ENCODE peak calls at places on chromosomes 6 and 20, in seven cellular contexts. V is pancreas, S is H54, I is T-helper 17 cell, K is memory B cell, P is upper lobe of right lung, F is activated T-cell treated with anti-CD3 and anti-CD28 coated beads for 1 hour. B is an unnamed sample.

GRCh38 chr6:26071135-26071534 is 16.1 kb upstream of the HFE start:
- DNase-seq in F (no peak), I (no peak), S (no peak), P (no peak), V (peak; percentile 63), K (no peak), B (no peak)

GRCh38 chr6:169640347-169640972 is 61.4 kb downstream of the WDR27 start:
- DNase-seq in P (no peak), K (no peak), V (no peak), I (no peak), F (no peak), S (no peak), B (no peak)

GRCh38 chr6:12014027-12014872 is 2.1 kb downstream of the HIVEP1 start:
- DNase-seq in P (no peak), V (no peak), F (no peak), I (no peak), S (peak; percentile 50), K (no peak), B (no peak)

GRCh38 chr20:25196701-25197120 is 1.2 kb downstream of the ENTPD6 start:
- DNase-seq in S (peak; percentile 19), P (no peak), F (no peak), K (no peak), V (no peak), I (no peak), B (no peak)

GRCh38 chr6:53189554-53189953 is 40.9 kb upstream of the GCM1 start:
- DNase-seq in K (no peak), P (no peak), V (no peak), F (no peak), I (no peak), S (no peak), B (no peak)

GRCh38 chr6:50030777-50031562 is 9.2 kb upstream of the DEFB110 start:
- DNase-seq in K (no peak), I (no peak), S (peak; percentile 19), P (no peak), F (no peak), V (no peak), B (no peak)

GRCh38 chr6:43489277-43490072 is 12.1 kb downstream of the TJAP1 start:
- DNase-seq in F (no peak), K (no peak), I (no peak), V (no peak), P (no peak), S (no peak), B (no peak)

GRCh38 chr6:136647363-136647763 is 97.1 kb upstream of the MAP7 start:
- DNase-seq in P (no peak), F (no peak), K (no peak), S (no peak), V (peak; percentile 37), I (peak; percentile 16), B (peak; percentile 15)

GRCh38 chr6:144214622-144215401 is 64.5 kb downstream of the STX11 start:
- DNase-seq in F (no peak), V (peak; percentile 18), S (no peak), P (peak; percentile 77), I (no peak), K (no peak), B (no peak)

GRCh38 chr20:8545212-8545611 is 413.1 kb downstream of the PLCB1 start:
- DNase-seq in K (no peak), S (no peak), I (no peak), P (no peak), F (no peak), V (no peak), B (no peak)

GRCh38 chr6:57262901-57263694 is 41.0 kb upstream of the RAB23 start:
- DNase-seq in S (peak; percentile 37), P (no peak), V (no peak), F (no peak), I (no peak), K (no peak), B (no peak)

GRCh38 chr20:36180323-36180722 is 25.8 kb downstream of the EPB41L1 start:
- DNase-seq in V (no peak), S (no peak), P (no peak), K (no peak), I (no peak), F (no peak), B (no peak)

GRCh38 chr6:50984135-50984534 is 165.5 kb downstream of the TFAP2B start:
- DNase-seq in S (no peak), P (no peak), F (no peak), K (no peak), V (no peak), I (no peak), B (no peak)

GRCh38 chr6:136403166-136403980 is 113.7 kb upstream of the BCLAF1 start:
- DNase-seq in S (peak; percentile 20), F (no peak), V (no peak), I (no peak), K (no peak), P (no peak), B (no peak)

GRCh38 chr6:130513770-130514169 is 148.0 kb downstream of the TMEM200A start:
- DNase-seq in I (peak; percentile 20), S (no peak), K (no peak), V (no peak), F (no peak), P (no peak), B (no peak)

GRCh38 chr20:58228484-58229197 is at the start of gene ANKRD60:
- DNase-seq in I (peak; percentile 58), P (no peak), V (no peak), S (no peak), F (no peak), K (peak; percentile 46), B (no peak)

GRCh38 chr20:59391975-59392374 is 91.6 kb downstream of the EDN3 start:
- DNase-seq in S (no peak), I (no peak), K (no peak), F (no peak), P (no peak), V (no peak), B (no peak)

GRCh38 chr20:33910056-33910455 is 83.7 kb upstream of the RALY start:
- DNase-seq in V (no peak), I (no peak), S (no peak), P (no peak), F (no peak), K (no peak), B (no peak)

GRCh38 chr20:63153254-63154221 is 62.4 kb downstream of the YTHDF1 start:
- DNase-seq in P (no peak), V (no peak), K (no peak), I (no peak), S (no peak), F (no peak), B (no peak)

GRCh38 chr20:45392733-45393132 is 14.6 kb upstream of the TP53TG5 start:
- DNase-seq in P (no peak), V (no peak), S (no peak), K (no peak), F (no peak), I (no peak), B (no peak)

GRCh38 chr20:38581013-38581412 is at the start of gene ADIG:
- DNase-seq in I (no peak), S (no peak), F (no peak), K (no peak), V (peak; percentile 27), P (no peak), B (no peak)

GRCh38 chr20:37841389-37841788 is 61.5 kb upstream of the VSTM2L start:
- DNase-seq in K (no peak), F (no peak), I (no peak), P (no peak), V (no peak), S (no peak), B (no peak)

GRCh38 chr6:42796171-42796570 is 14.3 kb downstream of the BICRAL start:
- DNase-seq in F (no peak), P (no peak), V (no peak), S (no peak), I (no peak), K (no peak), B (no peak)

GRCh38 chr20:64222273-64222672 is 33.3 kb upstream of the PCMTD2 start:
- DNase-seq in K (no peak), I (no peak), F (no peak), S (peak; percentile 78), P (no peak), V (no peak), B (no peak)

GRCh38 chr20:63733117-63733516 is 3.3 kb upstream of the LIME1 start:
- DNase-seq in P (no peak), I (no peak), V (no peak), F (no peak), K (no peak), S (no peak), B (no peak)